ENCODE peak calls at places on chromosomes 4 and X, in seven cellular contexts. L is CD8-positive, alpha-beta memory T cell; I is CD4-positive, alpha-beta memory T cell; N is CD4-positive, alpha-beta T cell; E is CD8-positive, alpha-beta T cell; S is DND-41; Q is lower lobe of right lung. U is an unnamed sample.

GRCh38 chrX:131792356-131792749 is 230.7 kb upstream of the STK26 start:
- DNase-seq in N (no peak), Q (no peak), I (peak), E (no peak), L (no peak), S (no peak), U (peak)

GRCh38 chr4:182730791-182731190 is 186.4 kb downstream of the DCTD start:
- DNase-seq in N (no peak), E (no peak), S (no peak), Q (no peak), L (no peak), I (no peak), U (no peak)

GRCh38 chr4:7655549-7656243 is 221.0 kb upstream of the PSAPL1 start:
- DNase-seq in L (no peak), N (no peak), Q (peak), E (no peak), S (no peak), I (no peak), U (no peak)

GRCh38 chr4:2484169-2484568 is 15.3 kb downstream of the RNF4 start:
- DNase-seq in N (no peak), I (no peak), Q (no peak), L (no peak), S (no peak), E (no peak), U (no peak)

GRCh38 chr4:175745340-175745739 is 66.7 kb downstream of the GPM6A start:
- DNase-seq in S (no peak), I (no peak), E (no peak), L (no peak), Q (no peak), N (no peak), U (peak)

GRCh38 chrX:47831788-47832187 is 4.9 kb upstream of the ZNF81 start:
- DNase-seq in L (peak), E (peak), N (peak), I (peak), S (peak), Q (peak), U (no peak)

GRCh38 chr4:167645358-167645757 is 411.1 kb upstream of the SPOCK3 start:
- DNase-seq in E (no peak), S (no peak), I (no peak), N (no peak), L (no peak), Q (no peak), U (no peak)

GRCh38 chrX:79081895-79082512 is 62.5 kb upstream of the GPR174 start:
- DNase-seq in Q (no peak), E (no peak), L (peak), N (peak), S (peak), I (peak), U (no peak)

GRCh38 chrX:121308276-121308805 is 260.9 kb downstream of the GLUD2 start:
- DNase-seq in Q (no peak), N (no peak), I (peak), S (peak), L (no peak), E (no peak), U (peak)

GRCh38 chr4:6066191-6066590 is 48.0 kb upstream of the C4orf50 start:
- DNase-seq in I (no peak), N (no peak), Q (no peak), E (no peak), L (no peak), S (no peak), U (no peak)

GRCh38 chr4:27684501-27685077 is 823.9 kb downstream of the STIM2 start:
- DNase-seq in N (no peak), I (no peak), L (no peak), Q (peak), S (peak), E (no peak), U (no peak)

GRCh38 chrX:126770179-126770578 is 49.4 kb upstream of the PRR32 start:
- DNase-seq in N (no peak), S (no peak), Q (no peak), E (no peak), I (no peak), L (no peak), U (no peak)

GRCh38 chrX:56505866-56506265 is 57.6 kb upstream of the UBQLN2 start:
- DNase-seq in S (no peak), N (no peak), L (no peak), E (no peak), Q (no peak), I (no peak), U (no peak)

GRCh38 chr4:183300070-183300469 is 20.0 kb downstream of the CLDN22 start:
- DNase-seq in N (no peak), Q (peak), E (no peak), I (no peak), S (no peak), L (no peak), U (no peak)

GRCh38 chr4:46878641-46879040 is 30.4 kb downstream of the COX7B2 start:
- DNase-seq in E (no peak), S (no peak), Q (no peak), L (no peak), N (no peak), I (no peak), U (no peak)

GRCh38 chr4:95358320-95358889 is 190.4 kb downstream of the UNC5C start:
- DNase-seq in Q (no peak), N (no peak), I (no peak), L (no peak), E (no peak), S (no peak), U (no peak)

GRCh38 chrX:34341258-34341657 is 209.1 kb upstream of the FAM47A start:
- DNase-seq in S (no peak), Q (no peak), N (no peak), I (no peak), E (no peak), L (no peak), U (no peak)

GRCh38 chr4:72971572-72971971 is 97.9 kb downstream of the COX18 start:
- DNase-seq in E (no peak), Q (no peak), I (no peak), S (no peak), L (no peak), N (no peak), U (no peak)

GRCh38 chrX:103051260-103051789 is 12.6 kb downstream of the BEX1 start:
- DNase-seq in L (no peak), Q (no peak), S (no peak), E (no peak), N (no peak), I (no peak), U (no peak)

GRCh38 chr4:183256756-183257385 is 63.2 kb downstream of the CLDN22 start:
- DNase-seq in Q (peak), N (peak), S (peak), L (peak), E (peak), I (peak), U (peak)

GRCh38 chr4:153880983-153881382 is 92.1 kb upstream of the SFRP2 start:
- DNase-seq in Q (no peak), S (no peak), I (no peak), N (no peak), E (no peak), L (no peak), U (no peak)

GRCh38 chr4:89253306-89253705 is 54.3 kb downstream of the GPRIN3 start:
- DNase-seq in E (no peak), N (no peak), S (no peak), Q (no peak), I (no peak), L (no peak), U (no peak)

GRCh38 chr4:141922224-141922623 is 285.8 kb downstream of the IL15 start:
- DNase-seq in L (no peak), Q (no peak), S (no peak), N (no peak), I (no peak), E (no peak), U (no peak)

DNA sequence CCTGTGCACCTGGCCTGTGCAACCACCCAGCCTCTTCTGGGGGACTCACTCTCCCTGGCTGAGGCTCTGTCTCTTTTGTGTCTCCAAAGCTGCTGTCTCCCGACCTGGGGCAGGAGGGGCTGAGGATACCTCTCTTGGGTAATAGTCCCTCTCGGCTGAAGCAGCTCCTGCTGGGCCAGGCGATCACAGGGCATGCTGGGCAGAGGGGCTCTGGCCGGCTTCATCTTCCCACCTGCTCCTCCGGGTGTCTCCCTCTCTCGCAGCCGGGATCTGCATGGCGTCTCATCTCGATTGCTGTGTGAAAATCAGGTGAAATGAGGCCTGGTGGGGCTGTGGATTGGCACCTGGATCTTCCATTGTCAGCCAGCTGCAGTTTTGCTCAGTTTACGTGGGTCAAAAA is 53.2 kb downstream of the MGST2 start:
- DNase-seq in N (no peak), I (no peak), L (no peak), E (no peak), S (no peak), Q (no peak), U (no peak)
- H3K27ac ChIP-seq in N (no peak), I (no peak), L (no peak), E (no peak), S (no peak), Q (no peak), U (no peak)

DNA sequence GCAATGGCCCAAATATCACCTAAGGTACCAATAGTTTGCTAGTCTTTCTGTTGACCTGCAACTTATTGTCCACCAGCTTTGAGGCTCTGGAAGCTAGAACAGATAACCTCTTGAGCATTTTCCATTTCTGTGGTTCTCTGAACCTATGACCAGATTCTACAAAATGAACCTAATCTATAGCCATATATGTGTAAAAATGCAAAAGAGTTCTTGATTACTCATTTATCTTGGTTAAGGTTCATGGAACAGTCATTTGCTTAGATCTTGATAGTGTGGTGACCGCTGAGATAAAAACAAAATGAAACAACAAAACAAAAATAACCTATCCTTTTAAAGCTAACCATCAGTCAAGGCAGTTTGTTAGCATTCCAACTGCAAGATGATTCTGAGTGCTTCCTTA is 9.3 kb upstream of the GATB start:
- DNase-seq in Q (no peak), E (no peak), L (no peak), I (no peak), N (no peak), S (no peak), U (no peak)
- H3K27ac ChIP-seq in Q (no peak), E (no peak), L (no peak), I (no peak), N (no peak), S (no peak), U (no peak)

GRCh38 chr4:40555176-40555900 is 74.3 kb downstream of the RBM47 start:
- DNase-seq in S (no peak), L (no peak), I (no peak), E (no peak), N (no peak), Q (no peak), U (no peak)
- H3K27ac ChIP-seq in S (no peak), L (no peak), I (no peak), E (no peak), N (no peak), Q (peak), U (no peak)

GRCh38 chrX:22060451-22060940 is 28.4 kb downstream of the PHEX start:
- DNase-seq in L (no peak), N (no peak), E (no peak), I (no peak), S (no peak), Q (no peak), U (no peak)

GRCh38 chrX:22063284-22063683 is 31.2 kb downstream of the PHEX start:
- DNase-seq in L (no peak), I (no peak), E (no peak), S (peak), N (no peak), Q (no peak), U (no peak)

GRCh38 chrX:22057667-22058066 is 25.5 kb downstream of the PHEX start:
- DNase-seq in E (no peak), Q (no peak), S (no peak), N (no peak), I (no peak), L (no peak), U (no peak)

GRCh38 chrX:22059800-22060199 is 27.7 kb downstream of the PHEX start:
- DNase-seq in E (no peak), Q (no peak), S (no peak), L (no peak), N (no peak), I (no peak), U (no peak)

GRCh38 chrX:22060952-22061351 is 28.8 kb downstream of the PHEX start:
- DNase-seq in S (no peak), Q (no peak), L (no peak), I (no peak), E (no peak), N (no peak), U (no peak)
- H3K27ac ChIP-seq in S (no peak), Q (no peak), L (no peak), I (no peak), E (no peak), N (no peak), U (no peak)

U was measured in caudate nucleus.